ENCODE peak calls at places on chromosomes 5 and 9, in six cellular contexts. One of them, this sample, is unnamed.

GRCh38 chr9:97564291-97565175 is 63.1 kb downstream of the TMOD1 start:
- DNase-seq in HFFc6: peak
- DNase-seq in NCI-H1105: no peak
- DNase-seq in IMR-90: peak
- DNase-seq in glutamatergic neuron: no peak
- DNase-seq in left cardiac atrium: peak
- DNase-seq in this sample: no peak

GRCh38 chr5:173707392-173707791 is 90.9 kb upstream of the BOD1 start:
- DNase-seq in HFFc6: peak
- DNase-seq in NCI-H1105: no peak
- DNase-seq in IMR-90: peak
- DNase-seq in glutamatergic neuron: peak
- DNase-seq in left cardiac atrium: peak
- DNase-seq in this sample: peak

GRCh38 chr5:127957701-127958190 is 125.8 kb upstream of the SLC12A2 start:
- DNase-seq in HFFc6: no peak
- DNase-seq in NCI-H1105: no peak
- DNase-seq in IMR-90: no peak
- DNase-seq in glutamatergic neuron: no peak
- DNase-seq in left cardiac atrium: no peak
- DNase-seq in this sample: no peak

GRCh38 chr5:80569961-80570786 is at the start of gene ANKRD34B:
- DNase-seq in HFFc6: no peak
- DNase-seq in NCI-H1105: peak
- DNase-seq in IMR-90: no peak
- DNase-seq in glutamatergic neuron: peak
- DNase-seq in left cardiac atrium: no peak
- DNase-seq in this sample: no peak

GRCh38 chr9:82109626-82110025 is 121.1 kb downstream of the SPATA31D1 start:
- DNase-seq in HFFc6: no peak
- DNase-seq in NCI-H1105: no peak
- DNase-seq in IMR-90: no peak
- DNase-seq in glutamatergic neuron: no peak
- DNase-seq in left cardiac atrium: no peak
- DNase-seq in this sample: no peak

GRCh38 chr5:163760498-163760897 is 255.1 kb downstream of the MAT2B start:
- DNase-seq in HFFc6: peak
- DNase-seq in NCI-H1105: no peak
- DNase-seq in IMR-90: peak
- DNase-seq in glutamatergic neuron: no peak
- DNase-seq in left cardiac atrium: no peak
- DNase-seq in this sample: no peak

GRCh38 chr5:65611524-65611923 is 12.6 kb downstream of the TRIM23 start:
- DNase-seq in HFFc6: no peak
- DNase-seq in NCI-H1105: no peak
- DNase-seq in IMR-90: peak
- DNase-seq in glutamatergic neuron: no peak
- DNase-seq in left cardiac atrium: no peak
- DNase-seq in this sample: no peak

GRCh38 chr5:136032564-136032963 is 3.8 kb downstream of the TGFBI start:
- DNase-seq in HFFc6: peak
- DNase-seq in NCI-H1105: no peak
- DNase-seq in IMR-90: peak
- DNase-seq in glutamatergic neuron: no peak
- DNase-seq in left cardiac atrium: no peak
- DNase-seq in this sample: no peak

GRCh38 chr9:13173553-13173952 is 105.9 kb downstream of the MPDZ start:
- DNase-seq in HFFc6: no peak
- DNase-seq in NCI-H1105: no peak
- DNase-seq in IMR-90: no peak
- DNase-seq in glutamatergic neuron: no peak
- DNase-seq in left cardiac atrium: no peak
- DNase-seq in this sample: no peak

GRCh38 chr5:88681402-88681801 is 201.6 kb downstream of the MEF2C start:
- DNase-seq in HFFc6: no peak
- DNase-seq in NCI-H1105: no peak
- DNase-seq in IMR-90: no peak
- DNase-seq in glutamatergic neuron: no peak
- DNase-seq in left cardiac atrium: no peak
- DNase-seq in this sample: no peak

GRCh38 chr9:138102246-138103051 is 224.9 kb downstream of the CACNA1B start:
- DNase-seq in HFFc6: no peak
- DNase-seq in NCI-H1105: no peak
- DNase-seq in IMR-90: no peak
- DNase-seq in glutamatergic neuron: no peak
- DNase-seq in left cardiac atrium: no peak
- DNase-seq in this sample: no peak

GRCh38 chr9:969693-970309 is 6.7 kb upstream of the DMRT3 start:
- DNase-seq in HFFc6: no peak
- DNase-seq in NCI-H1105: no peak
- DNase-seq in IMR-90: no peak
- DNase-seq in glutamatergic neuron: peak
- DNase-seq in left cardiac atrium: no peak
- DNase-seq in this sample: no peak

GRCh38 chr5:143454936-143455516 is 51.5 kb upstream of the NR3C1 start:
- DNase-seq in HFFc6: no peak
- DNase-seq in NCI-H1105: peak
- DNase-seq in IMR-90: no peak
- DNase-seq in glutamatergic neuron: no peak
- DNase-seq in left cardiac atrium: no peak
- DNase-seq in this sample: no peak